ENCODE peak calls at places on chromosomes 1 and 21, in five cellular contexts. U is HCT116, O is K562, W is GM12878, N is H1. R is an unnamed sample.

GRCh38 chr1:175757381-175758015 is 14.1 kb upstream of the TNR start:
- DNase-seq in U (peak), O (peak), W (no peak), N (peak), R (peak)

GRCh38 chr1:113976609-113977278 is 2.5 kb upstream of the OLFML3 start:
- DNase-seq in U (peak), O (peak), W (no peak), N (no peak), R (no peak)

GRCh38 chr1:59691261-59691660 is 123.5 kb upstream of the HOOK1 start:
- DNase-seq in U (no peak), O (no peak), W (no peak), N (no peak), R (no peak)

GRCh38 chr1:185917646-185918045 is 183.5 kb downstream of the HMCN1 start:
- DNase-seq in U (no peak), O (peak), W (no peak), N (no peak), R (peak)

GRCh38 chr1:79460773-79461436 is 454.4 kb upstream of the ADGRL4 start:
- DNase-seq in U (no peak), O (no peak), W (peak), N (no peak), R (no peak)

GRCh38 chr1:169390303-169390702 is 22.3 kb downstream of the BLZF1 start:
- DNase-seq in U (no peak), O (no peak), W (peak), N (no peak), R (no peak)

GRCh38 chr1:155026154-155026553 is 7.4 kb downstream of the DCST2 start:
- DNase-seq in U (no peak), O (no peak), W (no peak), N (no peak), R (no peak)

GRCh38 chr1:246492611-246493245 is 14.4 kb downstream of the SMYD3 start:
- DNase-seq in U (peak), O (peak), W (no peak), N (peak), R (peak)

GRCh38 chr21:37800122-37800455 is 116.2 kb downstream of the KCNJ6 start:
- DNase-seq in U (no peak), O (no peak), W (no peak), N (no peak), R (no peak)

GRCh38 chr21:31218830-31219608 is 125.0 kb downstream of the TIAM1 start:
- DNase-seq in U (peak), O (no peak), W (no peak), N (no peak), R (no peak)

GRCh38 chr1:203127672-203128611 is at the start of gene ADORA1:
- DNase-seq in U (peak), O (no peak), W (no peak), N (peak), R (peak)

GRCh38 chr1:203126866-203127671 is 457 bp upstream of the ADORA1 start:
- DNase-seq in U (no peak), O (no peak), W (no peak), N (peak), R (no peak)

GRCh38 chr1:203124011-203124410 is 3.5 kb upstream of the ADORA1 start:
- DNase-seq in U (no peak), O (no peak), W (no peak), N (no peak), R (no peak)

GRCh38 chr1:203124546-203125317 is 2.8 kb upstream of the ADORA1 start:
- DNase-seq in U (no peak), O (peak), W (no peak), N (peak), R (no peak)

GRCh38 chr1:203126151-203126865 is 1.2 kb upstream of the ADORA1 start:
- DNase-seq in U (no peak), O (peak), W (no peak), N (peak), R (no peak)
- TF ChIP-seq ATF3 in U (no peak), O (no peak), W (no peak), N (no peak), R (no peak)

GRCh38 chr1:200036616-200037270 is 9.2 kb downstream of the NR5A2 start:
- DNase-seq in U (no peak), O (no peak), W (no peak), N (peak), R (no peak)
- TF ChIP-seq ATF3 in U (no peak), O (no peak), W (no peak), N (no peak), R (no peak)

GRCh38 chr1:30735124-30735523 is 11.7 kb upstream of the MATN1 start:
- DNase-seq in U (no peak), O (no peak), W (no peak), N (no peak), R (no peak)
- TF ChIP-seq ATF3 in U (no peak), O (no peak), W (no peak), N (no peak), R (no peak)

GRCh38 chr1:21814241-21814918 is 2.3 kb downstream of the LDLRAD2 start:
- DNase-seq in U (no peak), O (no peak), W (no peak), N (peak), R (peak)
- TF ChIP-seq ATF3 in U (no peak), O (no peak), W (no peak), N (no peak), R (no peak)

R was measured in WTC11.